ENCODE peak calls at places on chromosomes 16 and 17, in seven cellular contexts. O, G, J, C, V, F and P are unnamed samples.

GRCh38 chr16:67943619-67944503 is at the start of gene LCAT:
- DNase-seq in V (no peak), C (no peak), O (no peak), J (no peak), G (peak; percentile 56), F (no peak), P (peak; percentile 69)

GRCh38 chr16:79372504-79373184 is 227.9 kb downstream of the MAF start:
- DNase-seq in J (no peak), C (no peak), V (peak; percentile 41), F (peak; percentile 59), G (no peak), O (no peak), P (no peak)

GRCh38 chr16:27436921-27437650 is 35.1 kb downstream of the IL21R start:
- DNase-seq in O (no peak), C (no peak), V (no peak), F (peak; percentile 12), G (no peak), J (no peak), P (no peak)

GRCh38 chr17:2137342-2138098 is 82.6 kb downstream of the HIC1 start:
- DNase-seq in G (peak; percentile 48), O (no peak), J (no peak), F (no peak), C (peak; percentile 73), V (no peak), P (no peak)

GRCh38 chr17:27569884-27570577 is 61.0 kb upstream of the LGALS9 start:
- DNase-seq in G (no peak), F (no peak), V (no peak), J (no peak), C (no peak), O (no peak), P (no peak)

GRCh38 chr17:65559802-65560627 is 1.4 kb downstream of the AXIN2 start:
- DNase-seq in O (peak; percentile 70), C (peak; percentile 11), J (peak; percentile 52), G (peak; percentile 51), V (no peak), F (peak; percentile 39), P (peak; percentile 41)

GRCh38 chr16:85112364-85112763 is at the start of gene CIBAR2:
- DNase-seq in G (no peak), J (no peak), O (no peak), F (no peak), C (no peak), V (peak; percentile 29), P (no peak)

GRCh38 chr17:8685396-8685795 is 54.9 kb upstream of the MYH10 start:
- DNase-seq in G (no peak), V (no peak), C (no peak), F (no peak), O (no peak), J (no peak), P (no peak)

GRCh38 chr17:2043785-2044184 is 2.0 kb downstream of the OVCA2 start:
- DNase-seq in G (no peak), V (peak; percentile 50), F (no peak), J (no peak), C (no peak), O (no peak), P (no peak)

GRCh38 chr16:86388976-86389375 is 121.4 kb upstream of the FOXF1 start:
- DNase-seq in J (no peak), F (no peak), O (no peak), G (no peak), C (no peak), V (no peak), P (no peak)

GRCh38 chr16:85245307-85246172 is 133.3 kb upstream of the CIBAR2 start:
- DNase-seq in C (peak; percentile 9), F (peak; percentile 71), J (peak; percentile 55), V (peak; percentile 69), G (peak; percentile 46), O (peak; percentile 44), P (no peak)

GRCh38 chr17:3907483-3908216 is 8.6 kb downstream of the P2RX1 start:
- DNase-seq in C (no peak), O (peak; percentile 57), F (no peak), V (peak; percentile 40), G (no peak), J (no peak), P (no peak)

GRCh38 chr17:50465635-50466034 is 3.0 kb downstream of the CHAD start:
- DNase-seq in V (no peak), O (no peak), C (no peak), G (no peak), F (no peak), J (no peak), P (no peak)

GRCh38 chr17:50467855-50468119 is 893 bp downstream of the CHAD start:
- DNase-seq in C (no peak), V (no peak), G (no peak), F (no peak), O (no peak), J (no peak), P (no peak)

GRCh38 chr17:50466371-50467113 is 2.1 kb downstream of the CHAD start:
- DNase-seq in G (no peak), V (no peak), F (no peak), O (no peak), J (peak; percentile 88), C (no peak), P (no peak)

GRCh38 chr17:50468120-50469004 is at the start of gene CHAD:
- DNase-seq in V (no peak), J (peak; percentile 31), F (no peak), C (no peak), G (no peak), O (no peak), P (no peak)

DNA sequence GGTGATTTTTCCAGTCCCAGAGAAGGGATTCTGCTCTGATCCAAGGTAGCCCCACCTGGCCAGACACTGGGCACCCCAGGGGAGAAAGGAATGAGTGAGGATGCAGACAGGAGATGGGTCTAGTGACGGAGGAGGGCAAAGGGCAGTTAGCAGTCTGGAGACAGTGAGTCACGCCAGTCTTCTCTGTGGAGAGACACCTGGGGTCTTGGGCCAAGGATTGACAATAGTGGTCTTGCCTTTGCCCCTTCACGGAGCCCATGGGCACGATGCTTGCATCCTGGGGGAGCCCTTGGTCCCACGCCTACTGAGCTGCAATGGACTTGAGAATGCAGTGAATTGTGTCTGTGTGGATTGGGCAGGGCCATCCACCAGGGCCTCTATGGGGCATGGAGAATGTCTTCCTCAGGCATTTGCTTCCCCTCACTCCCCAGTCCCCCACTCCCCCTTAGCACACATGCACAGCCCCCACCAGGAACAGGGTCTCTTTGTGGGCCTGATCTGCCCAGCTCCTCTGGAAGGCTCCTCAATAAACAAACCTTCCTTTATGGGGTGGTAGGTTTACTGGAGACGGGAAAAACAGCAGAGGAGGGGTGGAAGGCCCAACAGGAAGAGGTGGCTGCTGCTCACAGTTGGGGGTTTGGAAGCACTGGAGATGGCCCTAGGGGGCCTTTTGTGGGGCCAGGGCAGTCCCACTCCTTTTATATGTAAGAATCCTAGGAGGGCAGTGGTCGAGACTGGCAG is 1.4 kb downstream of the CHAD start:
- DNase-seq in F (no peak), G (no peak), V (no peak), O (no peak), J (no peak), C (no peak), P (no peak)
- H3K27ac ChIP-seq in F (no peak overlapping the region), G (peak overlapping the region; percentile 57), V (peak overlapping the region; percentile 18), O (no peak overlapping the region), J (peak overlapping the region; percentile 79), C (no peak overlapping the region), P (no peak overlapping the region)

GRCh38 chr17:80894439-80894721 is 97.3 kb upstream of the CHMP6 start:
- DNase-seq in J (no peak), O (no peak), V (peak; percentile 22), C (no peak), G (no peak), F (no peak), P (no peak)
- TF ChIP-seq CTCF in J (no peak), O (no peak), V (no peak), C (peak; percentile 4), G (no peak), F (no peak), P (no peak)

GRCh38 chr17:50581316-50581715 is 20.8 kb downstream of the CACNA1G start:
- DNase-seq in F (no peak), J (no peak), G (no peak), O (no peak), V (no peak), C (no peak), P (no peak)
- H3K27ac ChIP-seq in F (no peak overlapping the region), J (no peak overlapping the region), G (no peak overlapping the region), O (no peak overlapping the region), V (no peak overlapping the region), C (no peak overlapping the region), P (no peak overlapping the region)

GRCh38 chr17:80769516-80769915 is 222.1 kb upstream of the CHMP6 start:
- DNase-seq in V (no peak), F (no peak), J (no peak), C (no peak), O (no peak), G (no peak), P (no peak)

GRCh38 chr17:80769936-80770625 is 221.6 kb upstream of the CHMP6 start:
- DNase-seq in C (no peak), V (no peak), O (no peak), G (no peak), F (no peak), J (no peak), P (no peak)

GRCh38 chr17:80771612-80772005 is 220.0 kb upstream of the CHMP6 start:
- DNase-seq in V (no peak), F (no peak), O (peak; percentile 36), J (no peak), C (no peak), G (no peak), P (no peak)

GRCh38 chr17:80772906-80773242 is 218.8 kb upstream of the CHMP6 start:
- DNase-seq in F (no peak), V (no peak), C (no peak), J (no peak), O (no peak), G (peak; percentile 45), P (no peak)

GRCh38 chr17:80770881-80771611 is 220.6 kb upstream of the CHMP6 start:
- DNase-seq in J (no peak), V (no peak), C (no peak), O (peak; percentile 48), G (no peak), F (no peak), P (no peak)
- TF ChIP-seq CTCF in J (no peak), V (no peak), C (no peak), O (no peak), G (no peak), F (no peak), P (no peak)

DNA sequence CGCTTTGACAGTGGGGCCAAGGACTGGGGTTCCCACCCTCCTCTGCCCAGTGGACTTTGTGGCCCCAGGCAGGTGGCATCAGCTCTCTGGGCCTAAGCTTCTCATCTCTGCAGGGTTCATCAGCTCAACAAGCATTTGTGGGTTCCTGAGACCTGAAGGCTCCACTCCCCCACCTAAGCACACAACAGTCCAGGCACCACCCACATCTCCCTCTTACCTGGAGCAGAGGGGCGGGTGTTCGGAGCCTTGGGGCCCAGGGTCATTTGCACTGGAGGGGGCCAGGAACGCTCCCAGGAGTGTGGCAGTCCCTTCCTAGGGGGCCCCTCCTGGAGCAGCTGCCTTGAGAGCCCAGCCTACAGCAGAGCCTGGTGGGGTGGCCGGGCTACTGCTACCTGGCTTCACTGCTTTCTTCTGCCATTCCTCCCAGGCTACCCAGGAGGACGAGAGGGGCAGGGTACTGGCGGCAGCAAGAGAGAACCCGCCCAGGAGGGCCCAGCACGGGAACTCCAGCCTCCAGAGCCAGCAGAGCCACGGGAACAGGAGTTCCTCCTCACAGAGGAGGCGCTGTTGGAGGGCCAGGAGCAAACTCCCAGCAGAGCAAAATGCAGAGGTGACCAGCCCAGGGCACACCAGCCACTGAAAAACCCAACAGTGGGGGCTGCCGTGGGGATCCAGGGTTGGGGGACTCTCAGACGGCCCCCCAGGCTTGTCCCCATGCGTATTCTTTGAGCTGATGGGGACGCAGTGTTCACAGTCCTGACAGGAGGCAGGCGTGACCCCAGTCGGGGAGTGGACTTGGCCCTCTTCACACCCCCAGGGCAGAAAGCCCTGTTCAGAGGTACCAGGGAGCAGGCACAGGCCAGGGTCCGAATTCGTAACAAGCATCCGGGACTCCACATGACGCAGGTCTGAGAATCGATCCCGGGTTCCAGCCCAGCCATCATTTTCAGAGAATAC is 35.1 kb upstream of the SLC38A10 start:
- DNase-seq in O (peak; percentile 59), J (peak; percentile 70), C (no peak), F (no peak), V (peak; percentile 71), G (peak; percentile 27), P (no peak)
- H3K27ac ChIP-seq in O (no peak overlapping the region), J (peak overlapping the region; percentile 81), C (peak overlapping the region; percentile 37), F (no peak overlapping the region), V (peak overlapping the region; percentile 93), G (peak overlapping the region; percentile 97), P (peak overlapping the region; percentile 84)